ENCODE peak calls at places on chromosomes 4 and X, in four cellular contexts. R, D, W and U are unnamed samples.

GRCh38 chrX:39327255-39327654 is 526.0 kb downstream of the MID1IP1 start:
- DNase-seq in R (no peak), D (no peak), W (no peak), U (no peak)

GRCh38 chrX:72271091-72271490 is 6.0 kb downstream of the RPS4X start:
- DNase-seq in R (no peak), D (no peak), W (no peak), U (no peak)

GRCh38 chr4:140152760-140153418 is 1.1 kb downstream of the MAML3 start:
- DNase-seq in R (peak; percentile 40), D (peak; percentile 64), W (peak; percentile 92), U (peak; percentile 56)

GRCh38 chr4:165580379-165580905 is 201.6 kb downstream of the CPE start:
- DNase-seq in R (no peak), D (no peak), W (no peak), U (no peak)

GRCh38 chr4:88015659-88016295 is 8.3 kb downstream of the PKD2 start:
- DNase-seq in R (no peak), D (no peak), W (no peak), U (no peak)

GRCh38 chr4:72326692-72327632 is 242.1 kb downstream of the ADAMTS3 start:
- DNase-seq in R (peak; percentile 33), D (peak; percentile 20), W (no peak), U (peak; percentile 32)

GRCh38 chr4:153476829-153477574 is 10.8 kb downstream of the TMEM131L start:
- DNase-seq in R (no peak), D (no peak), W (no peak), U (no peak)

GRCh38 chr4:78926825-78927224 is 12.4 kb downstream of the PAQR3 start:
- DNase-seq in R (no peak), D (no peak), W (no peak), U (peak; percentile 35)

GRCh38 chr4:118557298-118557851 is 127.8 kb upstream of the METTL14 start:
- DNase-seq in R (no peak), D (peak; percentile 1), W (no peak), U (no peak)

GRCh38 chr4:79241846-79242245 is 84.0 kb downstream of the NAA11 start:
- DNase-seq in R (no peak), D (peak; percentile 51), W (no peak), U (no peak)

GRCh38 chrX:152632445-152633097 is 5.1 kb upstream of the GABRQ start:
- DNase-seq in R (peak; percentile 30), D (peak; percentile 87), W (peak; percentile 78), U (peak; percentile 25)

GRCh38 chr4:54745031-54745770 is 87.4 kb downstream of the KIT start:
- DNase-seq in R (no peak), D (no peak), W (no peak), U (no peak)

GRCh38 chr4:75671802-75672421 is 1.3 kb downstream of the G3BP2 start:
- DNase-seq in R (no peak), D (peak; percentile 20), W (no peak), U (peak; percentile 10)

GRCh38 chr4:155377281-155377680 is 516 bp upstream of the MAP9 start:
- DNase-seq in R (no peak), D (no peak), W (no peak), U (no peak)

GRCh38 chr4:185955817-185956542 is 113.0 kb upstream of the TLR3 start:
- DNase-seq in R (no peak), D (no peak), W (peak; percentile 87), U (no peak)

GRCh38 chr4:23097251-23097650 is 404.5 kb downstream of the GBA3 start:
- DNase-seq in R (no peak), D (no peak), W (no peak), U (no peak)

GRCh38 chr4:3822230-3822947 is 56.2 kb downstream of the ADRA2C start:
- DNase-seq in R (no peak), D (no peak), W (peak; percentile 65), U (peak; percentile 11)

GRCh38 chrX:19332983-19333382 is 10.7 kb upstream of the PDHA1 start:
- DNase-seq in R (no peak), D (no peak), W (peak; percentile 90), U (no peak)

GRCh38 chr4:65917486-65917885 is 247.2 kb upstream of the EPHA5 start:
- DNase-seq in R (no peak), D (no peak), W (no peak), U (no peak)

GRCh38 chr4:73679836-73680235 is 59.6 kb upstream of the RASSF6 start:
- DNase-seq in R (no peak), D (no peak), W (no peak), U (no peak)

GRCh38 chr4:168584321-168584771 is 87.5 kb downstream of the PALLD start:
- DNase-seq in R (no peak), D (no peak), W (no peak), U (no peak)

GRCh38 chr4:15649914-15650545 is 5.1 kb downstream of the FBXL5 start:
- DNase-seq in R (peak; percentile 71), D (peak; percentile 77), W (no peak), U (peak; percentile 69)

GRCh38 chr4:21184788-21185187 is 484.5 kb downstream of the PACRGL start:
- DNase-seq in R (no peak), D (no peak), W (no peak), U (no peak)

GRCh38 chr4:169407217-169407845 is 136.6 kb upstream of the SH3RF1 start:
- DNase-seq in R (no peak), D (no peak), W (no peak), U (no peak)

GRCh38 chrX:125709074-125709473 is 389.4 kb downstream of the TEX13C start:
- DNase-seq in R (no peak), D (no peak), W (peak; percentile 52), U (no peak)

GRCh38 chrX:19876962-19877361 is 10.4 kb downstream of the SH3KBP1 start:
- DNase-seq in R (no peak), D (no peak), W (no peak), U (no peak)